ENCODE peak calls at places on chromosomes 12 and 14, in six cellular contexts. C, X, E, V, O and L are unnamed samples.
A peak's percentile ranks its signal among the peaks of the same experiment; 100 is the strongest.

GRCh38 chr12:8860165-8860961 is 37.9 kb downstream of the A2ML1 start:
- DNase-seq in C (peak; percentile 19), X (no peak), E (no peak), V (no peak), O (no peak), L (peak; percentile 15)

GRCh38 chr14:32102152-32102787 is 25.2 kb downstream of the ARHGAP5 start:
- DNase-seq in C (no peak), X (no peak), E (no peak), V (no peak), O (no peak), L (no peak)

GRCh38 chr14:61103541-61104339 is 122.7 kb downstream of the SLC38A6 start:
- DNase-seq in C (peak; percentile 97), X (no peak), E (no peak), V (peak; percentile 49), O (no peak), L (peak; percentile 89)

GRCh38 chr12:98320026-98320425 is 195.4 kb upstream of the TMPO start:
- DNase-seq in C (no peak), X (no peak), E (no peak), V (no peak), O (no peak), L (no peak)

GRCh38 chr12:85759217-85759616 is 77.0 kb downstream of the RASSF9 start:
- DNase-seq in C (no peak), X (no peak), E (no peak), V (no peak), O (no peak), L (no peak)

GRCh38 chr12:89411846-89412245 is 59.5 kb upstream of the DUSP6 start:
- DNase-seq in C (no peak), X (no peak), E (no peak), V (no peak), O (no peak), L (no peak)

GRCh38 chr12:74722709-74723108 is 185.1 kb downstream of the ATXN7L3B start:
- DNase-seq in C (no peak), X (no peak), E (no peak), V (no peak), O (no peak), L (no peak)

GRCh38 chr14:34302654-34303053 is 159.4 kb downstream of the SPTSSA start:
- DNase-seq in C (no peak), X (no peak), E (no peak), V (no peak), O (no peak), L (no peak)

GRCh38 chr12:48128800-48129199 is 9.6 kb downstream of the PFKM start:
- DNase-seq in C (no peak), X (no peak), E (no peak), V (no peak), O (no peak), L (no peak)

GRCh38 chr14:56247495-56248087 is 129.4 kb downstream of the PELI2 start:
- DNase-seq in C (no peak), X (no peak), E (no peak), V (no peak), O (no peak), L (no peak)

GRCh38 chr14:55028066-55028465 is 1.0 kb downstream of the SOCS4 start:
- DNase-seq in C (no peak), X (no peak), E (no peak), V (no peak), O (no peak), L (no peak)

GRCh38 chr14:68677476-68677875 is 115.4 kb downstream of the ZFP36L1 start:
- DNase-seq in C (no peak), X (no peak), E (no peak), V (no peak), O (no peak), L (no peak)

GRCh38 chr14:86333506-86333905 is 803.6 kb downstream of the FLRT2 start:
- DNase-seq in C (peak; percentile 24), X (no peak), E (no peak), V (no peak), O (no peak), L (peak; percentile 2)

GRCh38 chr14:95291859-95292542 is 27.7 kb downstream of the CLMN start:
- DNase-seq in C (peak; percentile 46), X (no peak), E (no peak), V (peak; percentile 84), O (no peak), L (no peak)

GRCh38 chr12:131570596-131570995 is 140.3 kb upstream of the SFSWAP start:
- DNase-seq in C (no peak), X (no peak), E (no peak), V (no peak), O (no peak), L (no peak)

GRCh38 chr12:82740129-82741000 is 53.7 kb downstream of the TMTC2 start:
- DNase-seq in C (peak; percentile 8), X (no peak), E (no peak), V (no peak), O (no peak), L (peak; percentile 8)

GRCh38 chr12:112347521-112347920 is 34.7 kb downstream of the HECTD4 start:
- DNase-seq in C (peak; percentile 81), X (no peak), E (no peak), V (no peak), O (no peak), L (no peak)

GRCh38 chr12:95836185-95836609 is 22.6 kb upstream of the SNRPF start:
- DNase-seq in C (peak; percentile 76), X (no peak), E (no peak), V (no peak), O (no peak), L (no peak)

GRCh38 chr12:89706551-89707348 is 1.9 kb downstream of the ATP2B1 start:
- DNase-seq in C (peak; percentile 30), X (no peak), E (no peak), V (no peak), O (peak; percentile 26), L (no peak)

GRCh38 chr12:124971603-124972002 is 17.3 kb downstream of the DHX37 start:
- DNase-seq in C (no peak), X (no peak), E (no peak), V (no peak), O (no peak), L (no peak)

GRCh38 chr12:68342966-68343365 is 10.8 kb upstream of the MDM1 start:
- DNase-seq in C (no peak), X (no peak), E (no peak), V (no peak), O (no peak), L (no peak)

GRCh38 chr12:76666272-76666845 is 97.6 kb upstream of the ZDHHC17 start:
- DNase-seq in C (no peak), X (no peak), E (no peak), V (no peak), O (no peak), L (no peak)

GRCh38 chr14:75292886-75293285 is 14.3 kb downstream of the FOS start:
- DNase-seq in C (no peak), X (no peak), E (no peak), V (no peak), O (no peak), L (no peak)

GRCh38 chr14:71645656-71646055 is 286.6 kb upstream of the RGS6 start:
- DNase-seq in C (peak; percentile 69), X (no peak), E (no peak), V (no peak), O (no peak), L (no peak)

GRCh38 chr12:109793826-109794501 is 39.2 kb downstream of the TRPV4 start:
- DNase-seq in C (no peak), X (no peak), E (no peak), V (no peak), O (no peak), L (no peak)

GRCh38 chr14:65594153-65594881 is 181.8 kb downstream of the FUT8 start:
- DNase-seq in C (no peak), X (no peak), E (no peak), V (no peak), O (peak; percentile 15), L (no peak)

GRCh38 chr12:90631581-90631980 is 323.4 kb downstream of the CCER1 start:
- DNase-seq in C (no peak), X (no peak), E (no peak), V (no peak), O (no peak), L (no peak)

GRCh38 chr14:53767566-53767965 is 189.1 kb downstream of the BMP4 start:
- DNase-seq in C (no peak), X (no peak), E (no peak), V (no peak), O (no peak), L (no peak)

GRCh38 chr14:92581966-92582566 is 68.5 kb downstream of the RIN3 start:
- DNase-seq in C (no peak), X (no peak), E (no peak), V (no peak), O (no peak), L (no peak)